ENCODE peak calls at places on chromosomes 11 and 22, in seven cellular contexts. B is hepatocyte, K is fibroblast of lung, D is Karpas-422, E is coronary artery, F is AG04450, Q is right cardiac atrium. Z is an unnamed sample.

GRCh38 chr11:131606936-131607335 is 236.5 kb downstream of the NTM start:
- DNase-seq in B (no peak), K (no peak), F (no peak), Q (no peak), E (no peak), D (no peak), Z (no peak)

GRCh38 chr11:45670386-45671135 is 5.1 kb upstream of the CHST1 start:
- DNase-seq in F (no peak), Q (no peak), E (no peak), B (no peak), D (no peak), K (no peak), Z (no peak)

GRCh38 chr11:84390441-84391078 is 1104.4 kb upstream of the CCDC90B start:
- DNase-seq in F (no peak), K (no peak), E (no peak), Q (no peak), D (peak; percentile 47), B (peak; percentile 7), Z (peak; percentile 3)

GRCh38 chr11:102886999-102887398 is 12.2 kb upstream of the MMP12 start:
- DNase-seq in Q (no peak), E (no peak), B (no peak), F (no peak), K (no peak), D (no peak), Z (no peak)

GRCh38 chr11:75896843-75897419 is 81.9 kb downstream of the UVRAG start:
- DNase-seq in E (no peak), D (peak; percentile 85), B (peak; percentile 50), F (peak; percentile 7), K (peak; percentile 67), Q (no peak), Z (no peak)

GRCh38 chr11:100687032-100687629 is at the start of gene ARHGAP42:
- DNase-seq in Q (peak; percentile 81), D (no peak), K (peak; percentile 62), B (peak; percentile 83), F (no peak), E (peak; percentile 80), Z (no peak)

GRCh38 chr11:114262681-114263509 is 33.3 kb upstream of the NNMT start:
- DNase-seq in B (peak; percentile 71), F (no peak), Q (no peak), D (peak; percentile 49), E (no peak), K (peak; percentile 69), Z (no peak)

GRCh38 chr11:115678942-115679341 is 174.7 kb upstream of the CADM1 start:
- DNase-seq in B (peak; percentile 39), Q (no peak), D (no peak), F (no peak), E (no peak), K (peak; percentile 9), Z (no peak)

GRCh38 chr11:112382561-112382960 is 121.9 kb upstream of the PLET1 start:
- DNase-seq in D (no peak), Q (no peak), F (no peak), B (no peak), K (no peak), E (no peak), Z (no peak)

GRCh38 chr11:119154178-119154577 is 5.3 kb downstream of the ABCG4 start:
- DNase-seq in Q (no peak), D (no peak), E (no peak), K (no peak), B (no peak), F (no peak), Z (no peak)

GRCh38 chr22:50469377-50470305 is 5.2 kb downstream of the SBF1 start:
- DNase-seq in F (no peak), E (no peak), Q (peak; percentile 49), D (peak; percentile 92), B (peak; percentile 65), K (peak; percentile 17), Z (peak; percentile 37)

GRCh38 chr11:64619196-64619595 is 28.2 kb downstream of the SLC22A12 start:
- DNase-seq in D (no peak), Q (no peak), F (no peak), E (no peak), K (no peak), B (no peak), Z (no peak)

GRCh38 chr11:64622681-64623080 is 31.7 kb downstream of the SLC22A12 start:
- DNase-seq in F (no peak), E (no peak), K (no peak), Q (no peak), D (no peak), B (no peak), Z (no peak)

GRCh38 chr11:64621283-64622019 is 30.4 kb downstream of the SLC22A12 start:
- DNase-seq in E (no peak), Q (no peak), D (peak; percentile 49), K (no peak), B (no peak), F (no peak), Z (no peak)

GRCh38 chr11:64619811-64620285 is 28.8 kb downstream of the SLC22A12 start:
- DNase-seq in F (peak; percentile 7), E (no peak), Q (peak; percentile 59), B (peak; percentile 80), K (peak; percentile 38), D (peak; percentile 77), Z (no peak)

DNA sequence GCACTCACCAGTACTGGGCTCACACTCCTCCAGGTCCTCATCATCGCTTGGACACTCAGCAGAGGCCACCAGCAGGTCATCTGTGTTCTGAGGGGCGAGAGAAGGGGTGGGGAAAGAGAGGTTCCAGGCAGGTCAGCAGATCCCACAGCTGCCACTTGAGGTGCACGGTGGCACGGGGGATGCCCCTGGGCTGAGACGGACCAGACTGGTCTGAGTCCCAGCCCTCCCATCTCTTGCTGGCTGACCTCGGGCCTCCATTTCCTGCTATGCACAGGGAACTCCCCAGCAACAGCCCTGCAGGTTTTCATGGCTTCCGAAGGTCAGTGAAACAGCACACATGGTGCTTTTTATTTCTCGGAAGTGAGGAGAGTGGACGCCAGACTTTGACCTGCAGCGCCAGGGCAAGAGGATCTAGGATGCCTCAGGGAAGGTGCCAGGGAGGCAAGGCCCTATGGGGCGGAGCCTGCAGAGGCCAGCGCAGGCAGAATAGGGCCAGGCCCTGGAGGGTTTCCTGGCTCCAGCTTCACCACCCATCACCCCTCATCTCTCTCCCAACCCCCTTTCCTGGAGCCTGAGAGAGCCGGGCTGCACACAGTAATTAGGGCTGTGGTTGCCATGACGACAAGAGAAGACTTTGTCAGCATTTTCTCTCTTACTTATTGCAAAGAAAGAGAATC is 29.4 kb downstream of the SLC22A12 start:
- DNase-seq in Q (peak; percentile 41), D (no peak), B (peak; percentile 80), E (no peak), K (peak; percentile 19), F (no peak), Z (no peak)
- H3K27ac ChIP-seq in Q (no peak overlapping the region), D (no peak overlapping the region), B (peak overlapping the region; percentile 84), E (peak overlapping the region; percentile 64), K (no peak overlapping the region), F (no peak overlapping the region), Z (no peak overlapping the region)

DNA sequence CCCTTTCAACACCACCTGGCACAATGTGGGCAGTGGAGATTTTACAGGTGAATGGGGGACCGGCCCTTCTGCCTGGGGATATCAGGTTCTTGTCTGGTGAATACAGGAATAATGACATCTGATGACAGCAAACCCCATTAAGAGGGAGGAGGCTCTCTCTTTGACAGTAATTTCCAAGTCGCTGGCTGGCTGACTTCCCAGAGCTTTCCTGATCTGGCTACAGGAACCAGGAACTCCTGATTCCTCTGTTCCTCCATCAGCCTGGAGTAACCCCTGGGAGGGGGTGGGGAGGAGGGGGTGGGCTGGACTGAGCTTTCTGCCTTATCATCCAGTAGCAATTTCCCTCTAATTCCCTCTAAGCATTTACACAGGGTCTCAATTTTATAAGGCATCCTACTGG is 3.7 kb upstream of the MIEF1 start:
- DNase-seq in Q (peak; percentile 59), B (no peak), D (no peak), F (no peak), E (no peak), K (no peak), Z (no peak)
- H3K27ac ChIP-seq in Q (peak overlapping the region; percentile 28), B (no peak overlapping the region), D (no peak overlapping the region), F (no peak overlapping the region), E (peak overlapping the region; percentile 47), K (no peak overlapping the region), Z (no peak overlapping the region)

DNA sequence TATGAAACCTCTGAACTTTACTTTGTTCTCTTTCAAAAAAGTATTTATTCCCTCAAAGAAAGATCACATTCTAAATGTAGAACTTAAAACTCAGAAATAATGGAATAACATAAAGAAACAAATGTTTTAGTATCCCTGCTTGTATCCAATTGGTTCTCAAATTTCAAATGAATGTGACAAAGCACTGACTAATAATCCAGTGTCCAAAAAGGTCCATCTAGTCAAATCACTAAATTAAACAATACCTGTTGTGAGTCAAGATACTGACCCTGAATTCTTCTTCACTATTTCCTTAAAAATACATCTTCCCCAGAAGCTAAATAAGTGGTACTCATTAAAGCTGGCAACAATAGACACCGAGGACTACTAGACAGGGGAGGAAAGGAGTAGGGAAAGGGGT is 313.1 kb downstream of the SBF2 start:
- DNase-seq in D (no peak), F (no peak), B (no peak), Q (no peak), K (no peak), E (no peak), Z (no peak)
- H3K27ac ChIP-seq in D (no peak overlapping the region), F (no peak overlapping the region), B (no peak overlapping the region), Q (no peak overlapping the region), K (no peak overlapping the region), E (no peak overlapping the region), Z (no peak overlapping the region)

GRCh38 chr11:93525601-93526000 is 17.6 kb downstream of the SMCO4 start:
- DNase-seq in Q (peak; percentile 25), K (peak; percentile 44), E (no peak), F (no peak), B (peak; percentile 21), D (no peak), Z (no peak)

GRCh38 chr11:93528757-93529639 is 14.2 kb downstream of the SMCO4 start:
- DNase-seq in D (no peak), K (no peak), F (no peak), Q (peak; percentile 22), B (no peak), E (no peak), Z (no peak)

GRCh38 chr11:93528252-93528651 is 14.9 kb downstream of the SMCO4 start:
- DNase-seq in Q (peak; percentile 31), B (no peak), E (no peak), D (no peak), F (no peak), K (no peak), Z (no peak)

GRCh38 chr11:93526058-93526633 is 17.0 kb downstream of the SMCO4 start:
- DNase-seq in F (no peak), Q (no peak), B (no peak), E (no peak), D (no peak), K (no peak), Z (no peak)

DNA sequence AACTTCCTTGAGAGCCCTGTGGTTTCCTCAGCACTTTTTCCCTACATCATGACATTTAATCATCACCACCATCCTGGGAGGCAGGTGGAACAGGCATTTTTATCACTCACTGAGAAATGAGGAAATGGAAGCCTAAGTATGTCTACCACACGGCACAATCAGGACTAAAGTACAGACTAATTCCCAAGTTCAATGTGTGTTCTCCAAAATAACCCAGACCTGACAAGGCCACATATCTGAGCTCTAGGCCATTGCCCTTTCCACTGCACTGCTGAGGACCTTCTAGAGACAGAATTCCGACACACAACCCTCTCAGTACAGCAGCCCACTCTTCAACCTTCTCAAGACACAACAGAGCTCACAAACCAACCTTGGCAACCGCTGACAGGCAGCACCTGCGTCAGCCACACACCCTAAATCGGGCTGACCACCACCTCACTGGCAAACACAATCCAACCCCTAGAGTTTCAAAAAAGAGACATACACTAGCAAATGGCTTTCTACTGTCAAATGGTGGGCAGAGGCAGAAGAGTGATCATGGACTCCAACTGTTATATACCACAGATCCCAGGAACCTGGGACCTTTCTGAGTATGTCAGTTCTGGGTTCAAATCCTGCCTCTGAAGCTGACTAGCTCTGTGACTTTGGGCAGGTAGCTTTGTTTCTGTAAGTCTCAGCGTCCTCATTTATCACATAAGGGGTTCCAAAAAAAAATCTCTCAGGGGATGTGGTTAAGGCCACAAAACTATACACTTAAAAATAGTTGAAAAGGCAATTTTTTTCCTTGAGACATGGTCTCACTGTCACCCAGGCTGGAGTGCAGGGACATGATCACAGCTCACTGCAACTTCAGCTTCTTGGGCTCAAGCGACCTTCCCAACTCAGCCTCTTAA is 16.3 kb downstream of the SMCO4 start:
- DNase-seq in D (no peak), E (no peak), F (no peak), Q (no peak), B (peak; percentile 14), K (no peak), Z (no peak)
- H3K27ac ChIP-seq in D (no peak overlapping the region), E (no peak overlapping the region), F (no peak overlapping the region), Q (no peak overlapping the region), B (peak overlapping the region; percentile 49), K (no peak overlapping the region), Z (no peak overlapping the region)

Z was measured in epithelial cell of prostate.